ENCODE peak calls at places on chromosomes 2 and 18, in eight cellular contexts. L is hepatocyte, G is HCT116, W is GM23248, R is PC-3, V is neural progenitor cell, M is OCI-LY7, Z is SK-N-SH. C is an unnamed sample.

GRCh38 chr2:75787532-75788132 is 76.9 kb upstream of the GCFC2 start:
- DNase-seq in M (peak), R (peak), V (peak), G (peak), W (peak), Z (peak), L (peak), C (peak)

GRCh38 chr2:36756438-36756837 is 59.9 kb downstream of the VIT start:
- DNase-seq in R (no peak), L (no peak), M (no peak), Z (no peak), V (no peak), W (no peak), G (no peak), C (no peak)

GRCh38 chr2:203427061-203427460 is 98.9 kb downstream of the ABI2 start:
- DNase-seq in R (peak), M (no peak), W (peak), V (no peak), L (no peak), G (no peak), Z (no peak), C (no peak)

GRCh38 chr2:154484338-154485099 is 214.0 kb upstream of the KCNJ3 start:
- DNase-seq in R (no peak), M (no peak), G (no peak), Z (no peak), V (no peak), W (no peak), L (no peak), C (no peak)

GRCh38 chr2:197071790-197072436 is 145.4 kb upstream of the PGAP1 start:
- DNase-seq in G (no peak), W (no peak), Z (no peak), R (no peak), M (no peak), L (no peak), V (no peak), C (no peak)

GRCh38 chr2:148273158-148273691 is 252.3 kb downstream of the MBD5 start:
- DNase-seq in Z (no peak), M (no peak), W (peak), R (no peak), V (no peak), L (no peak), G (no peak), C (no peak)

GRCh38 chr2:140436956-140437355 is 1656.8 kb upstream of the NXPH2 start:
- DNase-seq in R (no peak), W (no peak), L (peak), V (peak), M (no peak), G (no peak), Z (no peak), C (no peak)

GRCh38 chr2:53787255-53787910 is 539 bp downstream of the ERLEC1 start:
- DNase-seq in Z (peak), V (no peak), L (peak), W (peak), G (no peak), R (peak), M (peak), C (peak)

GRCh38 chr18:59878644-59879043 is 21.2 kb upstream of the PMAIP1 start:
- DNase-seq in L (no peak), Z (no peak), V (no peak), M (no peak), W (peak), G (no peak), R (no peak), C (no peak)

GRCh38 chr18:39701071-39701783 is 2135.6 kb upstream of the CELF4 start:
- DNase-seq in R (peak), W (no peak), V (peak), Z (no peak), L (no peak), M (no peak), G (no peak), C (no peak)

GRCh38 chr2:80105020-80105419 is 199.5 kb downstream of the LRRTM1 start:
- DNase-seq in V (no peak), G (no peak), M (no peak), W (peak), R (no peak), L (no peak), Z (no peak), C (no peak)

GRCh38 chr18:30999887-31000628 is 42.5 kb downstream of the DSC3 start:
- DNase-seq in R (no peak), V (peak), G (no peak), Z (no peak), W (no peak), L (no peak), M (no peak), C (no peak)

GRCh38 chr18:76457957-76458356 is 37.1 kb downstream of the ZNF516 start:
- DNase-seq in W (no peak), M (no peak), R (no peak), V (no peak), L (no peak), Z (no peak), G (no peak), C (no peak)

GRCh38 chr2:169767243-169767888 is 31.3 kb upstream of the SSB start:
- DNase-seq in Z (peak), R (peak), M (peak), W (peak), V (peak), G (peak), L (peak), C (peak)

GRCh38 chr2:237978058-237978712 is 11.4 kb downstream of the UBE2F start:
- DNase-seq in M (peak), L (no peak), G (no peak), Z (peak), V (no peak), W (peak), R (no peak), C (no peak)

GRCh38 chr2:240397924-240398611 is 37.4 kb upstream of the GPC1 start:
- DNase-seq in W (no peak), G (no peak), M (no peak), L (no peak), V (no peak), Z (no peak), R (no peak), C (no peak)

GRCh38 chr2:240624950-240625621 is at the start of gene GPR35:
- DNase-seq in L (peak), R (no peak), V (no peak), W (peak), Z (no peak), G (no peak), M (no peak), C (peak)

GRCh38 chr2:157789933-157790511 is 86.1 kb downstream of the ACVR1 start:
- DNase-seq in R (no peak), L (no peak), G (no peak), W (no peak), V (peak), Z (no peak), M (no peak), C (peak)

DNA sequence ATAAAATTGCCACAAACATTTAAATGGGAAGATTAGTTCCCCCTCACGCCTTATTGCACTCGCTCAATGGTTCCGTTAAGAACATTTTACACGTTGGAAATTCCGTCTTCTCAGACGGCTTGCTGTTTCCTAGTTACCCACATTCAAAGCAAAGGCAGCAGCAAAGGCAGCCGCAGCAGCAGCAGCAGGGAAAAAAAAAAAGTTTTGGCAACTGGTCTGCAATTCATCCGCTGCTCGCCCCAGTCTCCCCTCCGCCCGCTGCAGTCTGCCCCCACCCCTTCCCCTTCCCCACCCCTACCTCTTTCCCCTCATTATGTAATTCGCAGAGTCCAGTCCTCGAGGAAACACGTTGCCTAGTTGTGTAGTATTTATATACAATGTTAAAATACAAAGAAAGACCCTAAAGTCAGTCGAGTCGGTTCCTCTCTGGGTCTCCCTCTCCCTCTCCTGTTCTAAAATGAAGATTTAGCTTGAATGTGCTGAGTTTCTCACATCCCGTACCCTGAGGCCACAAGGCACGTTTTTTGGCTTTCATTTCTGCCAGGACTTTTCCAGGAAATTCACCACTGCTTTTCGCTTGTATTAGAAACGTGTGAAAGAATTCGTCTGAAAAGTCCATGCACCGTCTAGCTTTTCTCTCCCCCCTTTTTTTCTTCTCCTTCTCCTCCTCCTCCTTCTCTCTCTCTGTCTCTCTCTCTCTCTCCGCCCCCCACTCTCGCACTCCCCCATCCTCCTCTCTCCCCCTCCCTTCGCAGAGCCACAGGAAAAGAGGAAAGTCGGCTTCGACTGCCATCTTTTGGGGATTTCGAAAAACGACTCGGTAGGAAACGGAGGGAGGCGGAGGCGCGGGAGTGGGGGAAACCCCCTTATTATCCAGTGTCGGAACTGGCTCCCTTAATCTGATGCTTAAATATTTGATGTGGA is 140.0 kb downstream of the MEIS1 start:
- DNase-seq in W (peak), Z (peak), R (peak), M (peak), G (no peak), L (peak), V (peak), C (no peak)
- H3K27ac ChIP-seq in W (peak), Z (peak), R (no peak), M (no peak), G (no peak), L (peak), V (peak), C (no peak)

DNA sequence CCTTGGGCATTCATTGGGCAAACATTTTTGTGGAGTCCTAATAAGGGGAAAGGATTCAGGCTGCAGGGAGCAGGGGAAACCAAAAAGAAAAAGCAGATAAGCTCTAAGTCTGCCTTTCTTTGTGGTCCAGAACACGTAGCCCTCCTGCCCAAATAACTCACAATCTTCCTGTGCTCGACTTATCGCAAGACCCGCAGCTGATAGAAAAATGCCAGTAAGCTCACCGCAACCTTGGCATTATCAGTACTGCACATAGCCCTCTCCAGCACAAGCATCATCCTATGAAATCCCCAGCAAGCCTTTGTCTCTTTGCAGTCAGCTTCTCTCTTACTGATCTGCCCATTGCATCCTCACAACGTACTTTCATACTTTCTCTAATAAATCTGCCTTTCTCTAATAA is 202.5 kb upstream of the HNRNPA3 start:
- DNase-seq in G (no peak), L (no peak), V (no peak), M (no peak), Z (no peak), R (no peak), W (no peak), C (no peak)
- TF ChIP-seq EZH2phosphoT487 in G (no peak), L (no peak), V (no peak), M (no peak), Z (no peak), R (no peak), W (no peak), C (no peak)

DNA sequence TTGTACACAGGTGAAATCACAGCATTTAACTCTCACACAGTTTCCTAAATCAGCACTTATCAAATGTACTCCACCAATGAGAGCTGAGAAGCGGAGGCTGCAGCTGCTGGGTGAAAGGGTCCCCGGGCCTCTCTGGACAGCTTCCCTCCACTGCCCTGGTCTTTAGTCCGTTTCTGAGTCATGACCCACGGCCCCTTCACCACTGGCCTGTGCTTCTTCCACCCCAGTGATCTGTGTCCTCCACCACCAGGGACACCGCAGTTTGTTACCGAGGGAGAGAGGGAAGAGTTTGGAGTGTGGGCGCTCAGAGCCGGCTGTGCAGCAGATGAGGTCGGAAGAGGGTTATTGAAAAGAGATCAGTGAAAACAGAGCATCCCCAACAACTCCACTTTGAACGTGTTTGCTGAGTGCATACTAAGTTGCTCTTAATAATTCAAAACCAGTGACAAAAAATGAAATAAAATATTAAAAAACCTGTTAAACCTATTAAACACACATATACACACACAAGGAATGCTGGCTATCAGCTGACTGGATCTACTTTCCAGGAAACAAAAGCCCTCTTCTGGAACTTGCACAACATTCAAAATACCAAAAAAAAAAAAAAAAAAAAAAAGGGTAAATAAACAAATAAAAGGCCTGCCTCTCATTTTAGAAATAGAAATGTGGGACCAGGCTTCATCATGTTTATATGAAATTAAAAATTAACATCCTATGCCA is 54.1 kb downstream of the PXDN start:
- DNase-seq in M (no peak), G (no peak), V (no peak), Z (peak), L (no peak), W (no peak), R (no peak), C (no peak)
- H3K27ac ChIP-seq in M (no peak), G (no peak), V (no peak), Z (peak), L (no peak), W (no peak), R (no peak), C (no peak)

DNA sequence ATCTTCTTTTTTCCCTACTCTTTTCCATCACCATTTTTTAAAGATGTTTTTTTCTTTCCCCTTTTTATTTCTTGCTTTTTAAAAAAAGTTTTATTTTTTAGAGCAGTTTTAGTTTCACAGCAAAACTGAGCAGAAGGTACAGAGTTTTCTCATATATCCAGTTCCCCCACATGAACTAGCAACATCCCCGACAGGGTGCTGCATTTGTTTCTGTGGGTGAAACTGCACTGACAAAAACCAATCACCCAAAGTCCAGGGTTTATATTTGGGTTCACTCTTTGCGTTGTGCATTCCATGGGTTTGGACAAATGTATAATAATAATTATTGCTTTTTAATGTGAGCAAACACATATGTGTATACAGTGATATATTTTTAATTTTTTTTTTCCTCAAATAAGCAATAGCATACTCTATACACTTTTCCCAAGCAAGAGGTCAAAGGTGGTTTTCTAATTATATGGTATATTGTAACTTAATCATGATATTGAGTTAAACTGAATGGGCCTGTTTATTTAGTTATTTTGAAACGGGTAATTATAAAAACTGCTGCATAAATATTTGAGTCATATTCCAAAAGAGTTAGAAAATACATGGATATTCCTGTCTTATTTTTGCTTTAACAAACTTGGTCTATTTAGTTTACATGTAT is 50.3 kb downstream of the NCK2 start:
- DNase-seq in W (no peak), M (no peak), Z (no peak), G (no peak), V (no peak), L (no peak), R (no peak), C (peak)
- TF ChIP-seq EZH2phosphoT487 in W (no peak), M (no peak), Z (no peak), G (no peak), V (no peak), L (no peak), R (no peak), C (no peak)

GRCh38 chr2:71936076-71937030 is 211.3 kb downstream of the CYP26B1 start:
- DNase-seq in V (no peak), R (no peak), G (no peak), L (no peak), Z (peak), W (no peak), M (no peak), C (no peak)
- H3K27ac ChIP-seq in V (no peak), R (no peak), G (no peak), L (no peak), Z (no peak), W (peak), M (no peak), C (no peak)

DNA sequence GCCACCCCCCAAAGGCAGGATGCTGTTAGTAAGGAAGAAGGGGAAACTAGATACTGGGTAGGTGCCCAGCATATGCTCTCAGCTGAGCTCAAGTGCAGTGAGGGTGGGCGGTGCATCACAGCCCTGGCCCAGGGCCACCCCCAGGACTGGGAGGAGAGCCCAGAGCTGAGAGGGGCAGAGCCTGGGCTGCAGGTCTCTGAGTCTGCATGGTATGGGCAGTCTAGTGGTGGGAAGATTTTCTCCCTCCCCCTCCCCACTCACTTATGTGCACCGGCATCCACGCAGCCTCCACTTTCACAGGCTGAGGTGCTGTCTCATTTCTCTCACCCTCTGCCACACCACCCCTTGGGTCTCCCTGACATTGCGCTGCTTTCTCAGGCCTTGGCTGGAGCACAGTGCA is 48.5 kb upstream of the CAB39 start:
- DNase-seq in L (no peak), V (no peak), Z (no peak), M (no peak), G (no peak), R (no peak), W (peak), C (no peak)
- TF ChIP-seq EZH2phosphoT487 in L (no peak), V (no peak), Z (no peak), M (no peak), G (no peak), R (no peak), W (no peak), C (no peak)

GRCh38 chr2:8515864-8516533 is 165.9 kb upstream of the ID2 start:
- DNase-seq in Z (no peak), V (no peak), G (no peak), R (no peak), L (no peak), W (no peak), M (peak), C (peak)
- H3K27ac ChIP-seq in Z (no peak), V (no peak), G (no peak), R (no peak), L (peak), W (no peak), M (peak), C (peak)

GRCh38 chr2:25666218-25666617 is 7.2 kb downstream of the DTNB start:
- DNase-seq in V (no peak), G (no peak), M (no peak), W (no peak), Z (no peak), L (no peak), R (no peak), C (no peak)

GRCh38 chr2:25669520-25669919 is 3.9 kb downstream of the DTNB start:
- DNase-seq in R (no peak), V (peak), G (no peak), W (no peak), L (no peak), Z (no peak), M (no peak), C (no peak)

GRCh38 chr2:25664531-25665307 is 8.7 kb downstream of the DTNB start:
- DNase-seq in V (peak), M (peak), R (peak), G (peak), L (peak), Z (peak), W (peak), C (peak)
- TF ChIP-seq EZH2phosphoT487 in V (no peak), M (no peak), R (no peak), G (no peak), L (no peak), Z (no peak), W (no peak), C (no peak)

C was measured in MM.1S.